ENCODE peak calls at places on chromosome 12, in five cellular contexts. A is WTC11, H is GM12878, V is HepG2, S is K562. J is an unnamed sample.

GRCh38 chr12:126667340-126667739 is 1599.6 kb upstream of the TMEM132C start:
- DNase-seq in S (no peak), V (no peak), H (no peak), A (no peak), J (no peak)

GRCh38 chr12:131827961-131828534 is at the start of gene MMP17:
- DNase-seq in V (no peak), S (peak), A (peak), H (no peak), J (peak)

GRCh38 chr12:67239061-67239460 is 30.1 kb upstream of the CAND1 start:
- DNase-seq in A (no peak), V (no peak), H (no peak), S (no peak), J (no peak)

GRCh38 chr12:30047499-30048262 is 263.9 kb upstream of the TMTC1 start:
- DNase-seq in A (no peak), V (no peak), H (no peak), S (no peak), J (no peak)

GRCh38 chr12:6850796-6851152 is 312 bp downstream of the CDCA3 start:
- DNase-seq in A (no peak), V (peak), S (peak), H (no peak), J (peak)

GRCh38 chr12:111761099-111761498 is 5.6 kb upstream of the ALDH2 start:
- DNase-seq in S (no peak), H (no peak), V (no peak), A (no peak), J (no peak)

GRCh38 chr12:74293689-74294131 is 243.9 kb upstream of the ATXN7L3B start:
- DNase-seq in A (no peak), S (peak), H (no peak), V (no peak), J (no peak)

GRCh38 chr12:68446896-68447806 is 115.0 kb upstream of the MDM1 start:
- DNase-seq in A (peak), S (no peak), H (no peak), V (no peak), J (peak)

GRCh38 chr12:48191096-48191495 is 7.7 kb downstream of the CCDC184 start:
- DNase-seq in S (no peak), V (no peak), A (no peak), H (no peak), J (no peak)

GRCh38 chr12:108063192-108063591 is 65.9 kb upstream of the WSCD2 start:
- DNase-seq in S (peak), H (no peak), A (no peak), V (peak), J (peak)

GRCh38 chr12:65331456-65331855 is 53.0 kb downstream of the MSRB3 start:
- DNase-seq in S (no peak), H (no peak), V (no peak), A (no peak), J (no peak)

GRCh38 chr12:85058339-85058738 is 22.2 kb downstream of the LRRIQ1 start:
- DNase-seq in A (no peak), S (no peak), H (no peak), V (no peak), J (no peak)

GRCh38 chr12:52221912-52222457 is 11.1 kb upstream of the KRT7 start:
- DNase-seq in S (peak), V (no peak), A (peak), H (no peak), J (peak)

GRCh38 chr12:124646385-124647230 is 79.2 kb upstream of the NCOR2 start:
- DNase-seq in V (no peak), S (no peak), H (peak), A (no peak), J (peak)

GRCh38 chr12:86139671-86140070 is 116.5 kb downstream of the MGAT4C start:
- DNase-seq in H (no peak), S (no peak), V (no peak), A (no peak), J (no peak)

GRCh38 chr12:10695852-10696251 is 22.0 kb upstream of the STYK1 start:
- DNase-seq in S (no peak), V (no peak), H (no peak), A (no peak), J (no peak)

GRCh38 chr12:22728989-22729388 is 104.0 kb downstream of the ETNK1 start:
- DNase-seq in H (no peak), S (no peak), V (no peak), A (no peak), J (peak)

GRCh38 chr12:53775478-53776145 is 23.8 kb upstream of the CISTR start:
- DNase-seq in S (no peak), V (no peak), H (no peak), A (no peak), J (no peak)

GRCh38 chr12:64123448-64123847 is 98.6 kb downstream of the KICS2 start:
- DNase-seq in S (no peak), H (no peak), V (no peak), A (no peak), J (no peak)

GRCh38 chr12:105449406-105449805 is 118.9 kb downstream of the C12orf75 start:
- DNase-seq in V (no peak), H (no peak), S (no peak), A (no peak), J (no peak)

GRCh38 chr12:109833307-109834189 is at the start of gene TRPV4:
- DNase-seq in V (no peak), H (no peak), A (peak), S (peak), J (peak)

GRCh38 chr12:62537544-62537943 is 70.9 kb downstream of the MON2 start:
- DNase-seq in V (no peak), A (no peak), H (no peak), S (no peak), J (no peak)

GRCh38 chr12:43132291-43132690 is 419.7 kb downstream of the ADAMTS20 start:
- DNase-seq in A (no peak), S (no peak), H (no peak), V (no peak), J (no peak)

GRCh38 chr12:43126652-43127051 is 425.4 kb downstream of the ADAMTS20 start:
- DNase-seq in A (no peak), H (no peak), V (no peak), S (no peak), J (no peak)

GRCh38 chr12:43131304-43131703 is 420.7 kb downstream of the ADAMTS20 start:
- DNase-seq in S (no peak), H (no peak), A (no peak), V (no peak), J (peak)
- TF ChIP-seq CREB1 in S (no peak), H (no peak), A (no peak), V (no peak), J (no peak)

GRCh38 chr12:114240288-114240687 is 165.7 kb downstream of the TBX5 start:
- DNase-seq in V (no peak), A (no peak), S (no peak), H (no peak), J (no peak)

GRCh38 chr12:114241973-114242434 is 163.9 kb downstream of the TBX5 start:
- DNase-seq in S (peak), V (no peak), H (peak), A (no peak), J (peak)

DNA sequence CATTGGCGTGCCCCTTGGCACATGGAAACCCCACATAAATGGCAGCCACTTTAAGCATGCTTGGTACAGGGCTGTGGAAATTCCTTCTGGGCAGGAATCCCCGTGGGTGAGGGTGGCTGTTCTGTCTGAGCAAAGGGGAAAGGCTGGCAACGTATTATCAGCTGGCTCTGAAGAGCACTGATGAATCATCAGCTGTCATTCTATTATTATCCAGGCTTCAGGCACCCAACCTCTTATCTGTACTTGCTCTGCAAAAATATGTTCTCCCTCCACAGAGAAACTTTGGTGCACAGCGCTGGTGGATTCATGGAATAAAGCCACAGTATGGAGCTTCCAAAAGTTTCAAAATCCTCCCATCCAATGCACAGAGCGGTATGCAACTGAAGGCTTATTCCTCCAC is 167.1 kb downstream of the TBX5 start:
- DNase-seq in V (no peak), H (no peak), A (no peak), S (no peak), J (no peak)
- TF ChIP-seq CREB1 in V (no peak), H (no peak), A (no peak), S (no peak), J (no peak)

GRCh38 chr12:25585021-25585523 is 32.0 kb upstream of the LMNTD1 start:
- DNase-seq in A (no peak), H (no peak), S (no peak), V (no peak), J (no peak)
- TF ChIP-seq CREB1 in A (no peak), H (no peak), S (no peak), V (no peak), J (no peak)

GRCh38 chr12:43912851-43913250 is 77.0 kb downstream of the TMEM117 start:
- DNase-seq in A (no peak), H (no peak), S (no peak), V (no peak), J (no peak)

GRCh38 chr12:43914923-43915468 is 79.1 kb downstream of the TMEM117 start:
- DNase-seq in H (no peak), V (peak), S (peak), A (no peak), J (peak)

GRCh38 chr12:43921666-43922337 is 85.9 kb downstream of the TMEM117 start:
- DNase-seq in H (no peak), A (no peak), S (no peak), V (no peak), J (peak)

GRCh38 chr12:43914391-43914790 is 78.5 kb downstream of the TMEM117 start:
- DNase-seq in H (no peak), S (no peak), A (no peak), V (no peak), J (peak)

DNA sequence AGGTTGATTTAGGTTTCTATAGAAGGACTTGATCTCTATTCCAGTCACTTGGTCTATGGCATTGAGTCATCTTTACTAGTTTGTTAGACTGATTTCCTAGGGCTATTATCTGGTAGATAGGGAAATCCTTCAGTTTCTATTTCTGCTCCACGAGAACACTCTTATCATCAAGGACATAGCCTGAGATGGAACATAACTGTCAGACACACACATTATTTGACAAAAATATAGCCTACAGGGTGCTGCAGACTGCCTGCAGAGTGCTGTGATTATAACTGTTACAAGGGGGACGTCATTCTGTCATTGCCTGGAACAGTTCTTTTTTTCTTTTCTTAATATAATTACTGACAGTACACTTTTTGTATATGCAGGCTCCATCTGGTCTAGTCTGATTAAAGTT is 82.0 kb downstream of the TMEM117 start:
- DNase-seq in A (no peak), V (no peak), H (no peak), S (no peak), J (no peak)
- TF ChIP-seq CREB1 in A (no peak), V (no peak), H (no peak), S (no peak), J (no peak)

GRCh38 chr12:57898308-57898970 is 42.9 kb upstream of the ATP23 start:
- DNase-seq in S (no peak), A (no peak), V (no peak), H (peak), J (no peak)
- TF ChIP-seq CREB1 in S (no peak), A (no peak), V (no peak), H (no peak), J (no peak)

DNA sequence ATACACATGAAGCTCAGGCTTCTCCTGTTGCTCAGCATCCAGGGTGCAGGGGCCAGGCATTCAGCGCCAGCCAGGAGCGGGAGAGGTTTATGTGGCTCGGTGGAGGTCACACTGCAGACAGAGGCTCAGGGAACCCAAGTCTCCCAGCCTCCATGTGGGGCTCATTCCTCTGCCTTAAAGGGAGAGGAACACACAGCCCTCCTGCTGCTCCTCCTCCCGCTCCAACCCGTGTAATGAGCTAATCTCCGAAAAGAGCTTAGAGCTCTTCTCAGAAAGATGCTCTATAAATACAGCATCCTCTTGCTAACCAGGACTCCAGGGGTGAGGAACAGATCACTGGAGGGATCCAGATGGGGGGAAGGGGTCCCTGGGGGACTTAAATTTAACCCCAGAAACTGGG is 28.1 kb downstream of the FGF6 start:
- DNase-seq in H (no peak), V (no peak), S (no peak), A (no peak), J (peak)
- TF ChIP-seq CREB1 in H (no peak), V (no peak), S (no peak), A (no peak), J (no peak)

DNA sequence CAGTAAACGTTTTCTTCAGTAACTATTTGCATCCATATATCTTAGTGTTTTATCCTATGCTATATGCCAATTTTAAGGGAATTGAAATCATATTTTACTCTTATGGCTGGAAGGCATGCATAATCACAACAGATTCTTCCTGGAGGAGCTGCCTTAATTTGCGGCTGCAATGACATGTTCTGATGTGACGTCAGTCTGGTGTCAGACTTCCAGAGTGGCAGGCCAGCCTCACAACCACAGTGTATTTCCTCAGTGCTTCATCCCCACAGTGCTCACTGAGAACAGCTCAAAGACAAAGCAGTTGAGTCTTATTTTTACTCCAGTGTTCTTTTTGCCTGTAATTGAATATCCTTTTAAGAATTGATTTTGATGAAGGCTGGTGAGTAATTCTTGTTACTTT is 107.1 kb downstream of the PLEKHA5 start:
- DNase-seq in S (no peak), H (no peak), A (no peak), V (no peak), J (no peak)
- TF ChIP-seq CREB1 in S (no peak), H (no peak), A (no peak), V (no peak), J (no peak)

DNA sequence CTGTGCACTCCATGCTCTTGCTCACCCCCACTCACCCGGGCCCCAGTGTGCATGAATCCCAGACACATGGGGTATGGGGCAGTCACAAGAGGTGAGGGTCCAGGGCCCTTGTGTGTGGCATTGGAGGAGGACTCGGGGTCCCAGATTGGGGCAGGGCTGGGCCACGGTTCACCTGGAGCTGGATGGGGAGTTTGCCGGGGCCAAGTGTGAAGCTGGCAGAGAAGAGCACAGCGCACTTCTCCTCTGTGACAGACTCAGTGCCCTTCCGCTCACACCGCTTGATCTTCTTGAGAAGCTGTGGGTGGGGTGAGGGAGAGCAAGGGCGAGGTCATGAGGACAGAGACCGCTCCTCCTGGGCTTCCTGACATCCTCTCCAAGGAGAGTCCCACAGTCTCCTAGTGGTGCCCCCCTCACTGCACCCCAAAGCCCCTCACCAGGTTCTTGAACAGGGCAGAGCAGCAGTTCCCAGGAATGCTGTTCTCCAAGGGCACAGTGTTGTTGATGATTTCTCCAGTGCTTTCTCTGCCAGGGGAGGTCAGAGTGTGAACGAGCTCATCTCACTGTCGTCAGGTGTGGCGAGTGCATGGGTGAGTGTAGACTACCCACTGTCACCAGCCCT is 6.8 kb downstream of the STAT6 start:
- DNase-seq in H (no peak), V (no peak), A (no peak), S (no peak), J (no peak)
- TF ChIP-seq CREB1 in H (no peak), V (no peak), A (no peak), S (no peak), J (no peak)

J was measured in GM23338.